ENCODE peak calls at places on chromosomes 1 and 21, in four cellular contexts. T is fibroblast of lung; O is CD8-positive, alpha-beta T cell; R is heart right ventricle. N is an unnamed sample.

GRCh38 chr1:220787069-220787614 is 429 bp downstream of the MTARC1 start:
- DNase-seq in T (no peak), O (no peak), R (no peak), N (no peak)

GRCh38 chr21:17585875-17586450 is 26.7 kb downstream of the BTG3 start:
- DNase-seq in T (peak; percentile 79), O (no peak), R (no peak), N (peak; percentile 36)

GRCh38 chr1:214588963-214589597 is 13.9 kb upstream of the CENPF start:
- DNase-seq in T (no peak), O (no peak), R (no peak), N (no peak)

GRCh38 chr1:222918746-222919477 is 104.1 kb downstream of the DISP1 start:
- DNase-seq in T (peak; percentile 27), O (no peak), R (no peak), N (no peak)

GRCh38 chr1:168623003-168623828 is 46.8 kb downstream of the XCL1 start:
- DNase-seq in T (peak; percentile 63), O (no peak), R (no peak), N (no peak)

GRCh38 chr1:78073441-78073840 is 27.7 kb downstream of the GIPC2 start:
- DNase-seq in T (no peak), O (no peak), R (no peak), N (no peak)

GRCh38 chr1:209367031-209367813 is 216.3 kb upstream of the CAMK1G start:
- DNase-seq in T (peak; percentile 36), O (no peak), R (no peak), N (no peak)

GRCh38 chr1:21631944-21632887 is 36.9 kb downstream of the RAP1GAP start:
- DNase-seq in T (no peak), O (no peak), R (no peak), N (no peak)

GRCh38 chr1:175079338-175079737 is 11.7 kb downstream of the TNN start:
- DNase-seq in T (no peak), O (no peak), R (no peak), N (no peak)

GRCh38 chr1:153122831-153123421 is 9.6 kb upstream of the SPRR2F start:
- DNase-seq in T (no peak), O (no peak), R (no peak), N (no peak)

GRCh38 chr1:16398371-16398953 is 31.4 kb downstream of the SZRD1 start:
- DNase-seq in T (no peak), O (no peak), R (no peak), N (no peak)

GRCh38 chr1:36951761-36952160 is 82.6 kb downstream of the GRIK3 start:
- DNase-seq in T (no peak), O (no peak), R (no peak), N (no peak)

GRCh38 chr1:8082945-8083344 is 56.8 kb upstream of the ERRFI1 start:
- DNase-seq in T (peak; percentile 82), O (no peak), R (no peak), N (no peak)

DNA sequence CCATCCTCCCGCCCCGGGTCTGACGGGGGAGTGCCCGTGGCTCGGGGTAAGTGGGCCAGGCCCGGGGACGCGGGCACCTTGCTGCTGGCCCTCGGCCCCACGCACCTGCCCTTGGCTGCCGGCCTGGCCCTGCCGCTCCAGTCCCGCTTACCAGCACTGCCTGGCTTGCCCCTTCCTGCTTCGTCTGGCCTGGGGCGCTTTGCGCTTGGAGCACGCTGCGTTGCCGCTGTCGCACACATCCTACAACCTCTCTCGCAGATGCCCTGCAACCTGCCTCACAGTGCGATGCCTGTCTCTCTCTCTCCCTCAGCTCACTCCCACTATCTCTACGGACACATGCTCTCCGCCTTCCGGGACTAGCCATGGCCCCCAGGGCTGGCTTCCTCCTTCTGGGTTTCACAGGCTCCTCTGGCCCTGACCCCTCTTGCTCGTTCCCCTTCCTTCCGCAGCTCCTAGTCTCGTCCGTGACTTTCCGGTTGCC is 9.7 kb downstream of the MYOG start:
- DNase-seq in T (no peak), O (no peak), R (no peak), N (no peak)
- H3K27ac ChIP-seq in T (no peak overlapping the region), O (no peak overlapping the region), R (no peak overlapping the region), N (no peak overlapping the region)

GRCh38 chr21:45469273-45470086 is 64.5 kb downstream of the COL18A1 start:
- DNase-seq in T (peak; percentile 24), O (no peak), R (peak; percentile 18), N (no peak)
- H3K27ac ChIP-seq in T (peak overlapping the region; percentile 90), O (no peak overlapping the region), R (peak overlapping the region; percentile 82), N (no peak overlapping the region)

GRCh38 chr1:183567584-183567983 is 22.7 kb downstream of the NCF2 start:
- DNase-seq in T (peak; percentile 18), O (no peak), R (peak; percentile 38), N (no peak)
- H3K27ac ChIP-seq in T (no peak overlapping the region), O (no peak overlapping the region), R (peak overlapping the region; percentile 85), N (no peak overlapping the region)

DNA sequence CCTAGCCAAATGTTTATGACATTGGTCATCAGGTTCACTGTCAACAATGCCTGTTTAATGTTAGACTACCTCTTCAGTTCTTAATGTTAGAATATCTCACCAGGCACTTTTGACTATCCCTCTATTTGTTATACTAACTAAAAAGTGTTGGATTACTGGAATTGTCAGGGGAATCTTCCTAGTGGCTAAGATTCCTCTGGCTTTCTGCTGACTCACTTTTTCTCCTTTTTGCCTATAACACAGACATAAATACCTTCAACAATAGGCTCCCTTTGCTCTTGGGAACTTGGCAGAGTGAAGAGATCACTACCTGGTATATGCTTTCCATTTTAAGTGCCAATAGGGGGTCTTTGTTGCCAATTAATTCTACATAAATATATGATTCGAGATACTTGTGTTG is 68.5 kb downstream of the TMEM200B start:
- DNase-seq in T (no peak), O (no peak), R (no peak), N (no peak)
- H3K27ac ChIP-seq in T (no peak overlapping the region), O (no peak overlapping the region), R (no peak overlapping the region), N (no peak overlapping the region)